ENCODE peak calls at places on chromosomes 7 and 10, in nine cellular contexts. S, M, R, H, U, P, C, J and G are unnamed samples.

GRCh38 chr7:99036531-99037175 is 107.3 kb downstream of the SMURF1 start:
- DNase-seq in M (no peak), R (no peak), U (no peak), C (peak), S (peak), H (peak), J (no peak), P (peak), G (peak)

GRCh38 chr7:84790873-84791272 is 396.0 kb downstream of the SEMA3D start:
- DNase-seq in U (no peak), J (no peak), P (no peak), C (no peak), S (peak), R (no peak), H (no peak), M (no peak), G (peak)

GRCh38 chr7:93359520-93360198 is 127.5 kb downstream of the VPS50 start:
- DNase-seq in M (no peak), H (no peak), J (no peak), C (no peak), S (no peak), U (no peak), R (peak), P (no peak), G (no peak)

GRCh38 chr10:70699063-70699658 is 26.9 kb downstream of the ADAMTS14 start:
- DNase-seq in H (no peak), P (no peak), U (no peak), R (no peak), S (no peak), C (no peak), J (no peak), M (no peak), G (no peak)

GRCh38 chr10:113853577-113854018 is 284 bp downstream of the DCLRE1A start:
- DNase-seq in R (no peak), M (no peak), J (no peak), U (no peak), H (no peak), C (no peak), S (no peak), P (no peak), G (no peak)

GRCh38 chr7:291302-292092 is 1.5 kb downstream of the FOXL3 start:
- DNase-seq in P (no peak), C (peak), J (no peak), S (no peak), H (no peak), U (no peak), M (no peak), R (no peak), G (no peak)

GRCh38 chr10:5142199-5142598 is 42.8 kb downstream of the AKR1C8 start:
- DNase-seq in J (no peak), H (no peak), R (no peak), M (no peak), U (no peak), P (no peak), C (no peak), S (no peak), G (peak)

GRCh38 chr7:135923700-135924261 is 53.4 kb downstream of the MTPN start:
- DNase-seq in H (no peak), C (peak), U (no peak), M (no peak), P (no peak), J (no peak), R (no peak), S (peak), G (peak)

GRCh38 chr10:44386546-44387052 is 1.7 kb upstream of the CXCL12 start:
- DNase-seq in R (peak), H (peak), U (peak), C (peak), M (no peak), P (peak), S (peak), J (peak), G (peak)

GRCh38 chr10:27664464-27664863 is 81.2 kb downstream of the MKX start:
- DNase-seq in S (no peak), U (no peak), H (no peak), J (no peak), M (no peak), R (no peak), P (no peak), C (peak), G (no peak)

GRCh38 chr7:155371884-155372781 is 74.5 kb downstream of the INSIG1 start:
- DNase-seq in U (peak), P (peak), R (no peak), H (no peak), S (no peak), M (no peak), J (peak), C (no peak), G (peak)

GRCh38 chr7:49773082-49773938 is at the start of gene VWC2:
- DNase-seq in R (no peak), M (no peak), J (no peak), S (no peak), H (no peak), C (no peak), P (peak), U (peak), G (peak)

GRCh38 chr7:84985073-84985784 is 201.6 kb downstream of the SEMA3D start:
- DNase-seq in P (no peak), U (no peak), J (no peak), H (no peak), S (peak), M (no peak), C (peak), R (no peak), G (no peak)

GRCh38 chr10:8331896-8332729 is 277.6 kb downstream of the GATA3 start:
- DNase-seq in M (peak), C (peak), S (peak), P (peak), H (peak), J (peak), R (no peak), U (peak), G (peak)

GRCh38 chr7:135822396-135822795 is 73.8 kb upstream of the FAM180A start:
- DNase-seq in P (no peak), U (no peak), S (no peak), H (no peak), R (no peak), M (no peak), J (no peak), C (no peak), G (no peak)

GRCh38 chr7:128919241-128919640 is 8.7 kb upstream of the KCP start:
- DNase-seq in C (no peak), R (no peak), U (no peak), M (no peak), J (no peak), S (no peak), P (no peak), H (no peak), G (no peak)

GRCh38 chr7:114026486-114027089 is 107.8 kb upstream of the PPP1R3A start:
- DNase-seq in U (peak), M (no peak), R (peak), H (no peak), S (peak), J (peak), P (peak), C (peak), G (peak)

GRCh38 chr10:103416436-103417147 is 20.2 kb downstream of the PDCD11 start:
- DNase-seq in R (peak), C (peak), J (peak), P (peak), M (peak), S (peak), U (peak), H (peak), G (peak)

GRCh38 chr10:72564596-72564995 is 61.3 kb downstream of the MICU1 start:
- DNase-seq in S (peak), P (no peak), M (no peak), R (no peak), U (peak), H (no peak), C (peak), J (peak), G (no peak)

GRCh38 chr7:79528421-79528820 is 75.0 kb upstream of the MAGI2 start:
- DNase-seq in M (no peak), J (no peak), R (peak), H (no peak), S (no peak), P (peak), U (no peak), C (peak), G (no peak)

GRCh38 chr7:45697576-45698136 is 123.5 kb downstream of the ADCY1 start:
- DNase-seq in J (no peak), S (peak), P (no peak), C (peak), M (no peak), H (no peak), U (no peak), R (no peak), G (no peak)

GRCh38 chr7:44348300-44348699 is 22.9 kb upstream of the CAMK2B start:
- DNase-seq in S (peak), C (peak), P (peak), J (no peak), M (no peak), R (no peak), H (no peak), U (peak), G (peak)

GRCh38 chr10:69742928-69743602 is 58.6 kb upstream of the COL13A1 start:
- DNase-seq in S (peak), C (peak), U (no peak), M (no peak), R (no peak), H (no peak), J (peak), P (peak), G (peak)

GRCh38 chr10:36468620-36469019 is 656.8 kb upstream of the ANKRD30A start:
- DNase-seq in P (no peak), S (no peak), J (no peak), C (no peak), U (no peak), M (no peak), H (no peak), R (no peak), G (no peak)

GRCh38 chr7:45992831-45993230 is 71.8 kb upstream of the IGFBP3 start:
- DNase-seq in S (no peak), M (no peak), P (no peak), J (no peak), R (no peak), C (no peak), H (no peak), U (no peak), G (peak)

GRCh38 chr7:20191044-20191867 is 25.9 kb downstream of the MACC1 start:
- DNase-seq in U (no peak), M (no peak), H (no peak), J (no peak), S (no peak), P (no peak), R (peak), C (no peak), G (no peak)

GRCh38 chr10:10911471-10911921 is 106.2 kb upstream of the CELF2 start:
- DNase-seq in R (no peak), P (peak), U (no peak), C (peak), H (peak), M (no peak), J (no peak), S (peak), G (peak)